ENCODE peak calls at places on chromosome 14, in six cellular contexts. S is HT-29; O is heart right ventricle; N is stimulated activated CD8-positive, alpha-beta memory T cell treated with anti-CD3 and anti-CD28 coated beads, Interleukin-2, amount 100 ng/mL, for 1 hour; H is substantia nigra; E is NCI-H2081. F is an unnamed sample.

GRCh38 chr14:73700325-73700724 is 13.9 kb downstream of the PNMA1 start:
- DNase-seq in S (peak; percentile 61), O (no peak), N (no peak), H (no peak), E (no peak), F (no peak)

GRCh38 chr14:28571636-28572035 is 195.0 kb upstream of the FOXG1 start:
- DNase-seq in S (no peak), O (no peak), N (no peak), H (no peak), E (no peak), F (no peak)

GRCh38 chr14:89578048-89578619 is 161.1 kb upstream of the FOXN3 start:
- DNase-seq in S (no peak), O (no peak), N (no peak), H (no peak), E (no peak), F (no peak)

GRCh38 chr14:53954551-53955233 is 1.9 kb downstream of the BMP4 start:
- DNase-seq in S (no peak), O (peak; percentile 44), N (no peak), H (no peak), E (no peak), F (peak; percentile 29)

GRCh38 chr14:68655961-68656360 is 136.9 kb downstream of the ZFP36L1 start:
- DNase-seq in S (peak; percentile 47), O (no peak), N (no peak), H (no peak), E (no peak), F (no peak)

GRCh38 chr14:105576525-105577088 is 50.2 kb downstream of the TMEM121 start:
- DNase-seq in S (no peak), O (no peak), N (no peak), H (no peak), E (no peak), F (no peak)

GRCh38 chr14:24734917-24735500 is 101.0 kb upstream of the GZMB start:
- DNase-seq in S (peak; percentile 87), O (peak; percentile 66), N (peak; percentile 4), H (no peak), E (peak; percentile 75), F (peak; percentile 17)

GRCh38 chr14:34208532-34208931 is 253.5 kb downstream of the SPTSSA start:
- DNase-seq in S (no peak), O (no peak), N (no peak), H (no peak), E (no peak), F (no peak)

GRCh38 chr14:100890044-100890443 is 13.5 kb downstream of the RTL1 start:
- DNase-seq in S (no peak), O (no peak), N (no peak), H (no peak), E (no peak), F (no peak)

GRCh38 chr14:90807060-90807459 is 9.2 kb downstream of the TTC7B start:
- DNase-seq in S (no peak), O (no peak), N (no peak), H (no peak), E (no peak), F (no peak)

GRCh38 chr14:70770490-70770889 is 38.8 kb downstream of the MAP3K9 start:
- DNase-seq in S (no peak), O (no peak), N (no peak), H (no peak), E (no peak), F (no peak)

GRCh38 chr14:93316716-93317115 is 16.1 kb downstream of the BTBD7 start:
- DNase-seq in S (no peak), O (no peak), N (no peak), H (no peak), E (no peak), F (no peak)

GRCh38 chr14:55974046-55974582 is 144.1 kb upstream of the PELI2 start:
- DNase-seq in S (no peak), O (no peak), N (no peak), H (no peak), E (no peak), F (no peak)

GRCh38 chr14:22836301-22837058 is at the start of gene MMP14:
- DNase-seq in S (no peak), O (peak; percentile 76), N (no peak), H (no peak), E (no peak), F (peak; percentile 62)

GRCh38 chr14:80850197-80850814 is 91.2 kb downstream of the CEP128 start:
- DNase-seq in S (peak; percentile 66), O (no peak), N (no peak), H (no peak), E (peak; percentile 23), F (no peak)

GRCh38 chr14:50875359-50876090 is 3.7 kb downstream of the ABHD12B start:
- DNase-seq in S (no peak), O (no peak), N (peak; percentile 9), H (no peak), E (no peak), F (no peak)

GRCh38 chr14:36655963-36656768 is 5.5 kb upstream of the PAX9 start:
- DNase-seq in S (peak; percentile 40), O (no peak), N (no peak), H (no peak), E (no peak), F (peak; percentile 84)

GRCh38 chr14:36340276-36340890 is 19.9 kb upstream of the MBIP start:
- DNase-seq in S (no peak), O (no peak), N (no peak), H (no peak), E (no peak), F (no peak)

GRCh38 chr14:105136401-105137322 is 31.9 kb downstream of the JAG2 start:
- DNase-seq in S (no peak), O (no peak), N (no peak), H (no peak), E (no peak), F (no peak)

GRCh38 chr14:93120522-93120921 is 4.8 kb upstream of the ITPK1 start:
- DNase-seq in S (no peak), O (no peak), N (no peak), H (no peak), E (no peak), F (no peak)

GRCh38 chr14:43937001-43937400 is 570.1 kb downstream of the FSCB start:
- DNase-seq in S (no peak), O (no peak), N (no peak), H (no peak), E (no peak), F (no peak)

GRCh38 chr14:53979747-53980642 is 23.4 kb upstream of the BMP4 start:
- DNase-seq in S (no peak), O (no peak), N (no peak), H (no peak), E (no peak), F (peak; percentile 47)

GRCh38 chr14:30283822-30284446 is 275.0 kb upstream of the G2E3 start:
- DNase-seq in S (peak; percentile 66), O (no peak), N (no peak), H (no peak), E (peak; percentile 43), F (peak; percentile 73)

GRCh38 chr14:73240816-73241480 is 3.6 kb downstream of the PAPLN start:
- DNase-seq in S (no peak), O (no peak), N (no peak), H (no peak), E (no peak), F (no peak)

GRCh38 chr14:102316048-102316745 is 3.3 kb upstream of the ZNF839 start:
- DNase-seq in S (peak; percentile 53), O (peak; percentile 68), N (no peak), H (no peak), E (peak; percentile 63), F (no peak)

F was measured in WTC11.